ENCODE peak calls at places on chromosome 1, in nine cellular contexts. Q, C, F, Y, W, O, H, I and A are unnamed samples.

GRCh38 chr1:81758213-81758612 is 42.5 kb upstream of the ADGRL2 start:
- DNase-seq in Q (no peak), C (no peak), F (no peak), Y (no peak), W (no peak), O (no peak), H (no peak), I (no peak), A (no peak)

GRCh38 chr1:18681423-18681835 is 50.8 kb downstream of the PAX7 start:
- DNase-seq in Q (no peak), C (no peak), F (no peak), Y (no peak), W (peak), O (no peak), H (no peak), I (peak), A (peak)

GRCh38 chr1:231130509-231130908 is 31.3 kb upstream of the TRIM67 start:
- DNase-seq in Q (no peak), C (no peak), F (no peak), Y (no peak), W (no peak), O (no peak), H (no peak), I (no peak), A (no peak)

GRCh38 chr1:55604749-55605148 is 389.6 kb upstream of the USP24 start:
- DNase-seq in Q (no peak), C (no peak), F (no peak), Y (no peak), W (no peak), O (no peak), H (no peak), I (no peak), A (no peak)

GRCh38 chr1:2350486-2350885 is 40.9 kb downstream of the MORN1 start:
- DNase-seq in Q (no peak), C (no peak), F (no peak), Y (no peak), W (no peak), O (no peak), H (no peak), I (no peak), A (no peak)

GRCh38 chr1:203122159-203122558 is 5.4 kb upstream of the ADORA1 start:
- DNase-seq in Q (no peak), C (no peak), F (no peak), Y (no peak), W (no peak), O (no peak), H (no peak), I (no peak), A (no peak)

GRCh38 chr1:17587693-17588047 is 48.2 kb downstream of the ARHGEF10L start:
- DNase-seq in Q (no peak), C (peak), F (peak), Y (no peak), W (no peak), O (no peak), H (peak), I (no peak), A (no peak)

GRCh38 chr1:83029916-83030315 is 969.0 kb downstream of the TTLL7 start:
- DNase-seq in Q (no peak), C (no peak), F (peak), Y (no peak), W (no peak), O (no peak), H (peak), I (no peak), A (no peak)

GRCh38 chr1:156510709-156511108 is 10.1 kb upstream of the MEF2D start:
- DNase-seq in Q (no peak), C (no peak), F (peak), Y (no peak), W (peak), O (peak), H (peak), I (no peak), A (no peak)

GRCh38 chr1:178161516-178161915 is 67.6 kb downstream of the RASAL2 start:
- DNase-seq in Q (no peak), C (no peak), F (no peak), Y (no peak), W (no peak), O (no peak), H (no peak), I (no peak), A (no peak)

GRCh38 chr1:150186789-150187559 is 37.3 kb downstream of the PLEKHO1 start:
- DNase-seq in Q (no peak), C (no peak), F (peak), Y (no peak), W (peak), O (peak), H (peak), I (peak), A (peak)

GRCh38 chr1:152983234-152983633 is 647 bp upstream of the SPRR1A start:
- DNase-seq in Q (no peak), C (no peak), F (no peak), Y (no peak), W (peak), O (no peak), H (no peak), I (no peak), A (no peak)

GRCh38 chr1:8464377-8464776 is 146.5 kb downstream of the SLC45A1 start:
- DNase-seq in Q (no peak), C (peak), F (no peak), Y (no peak), W (no peak), O (peak), H (no peak), I (no peak), A (no peak)